ENCODE peak calls at places on chromosomes 5 and 9, in nine cellular contexts. N, G, K, Q, W, S, M, O and T are unnamed samples.
A peak's percentile ranks its signal among the peaks of the same experiment; 100 is the strongest.

GRCh38 chr5:80141147-80141671 is 106.1 kb downstream of the THBS4 start:
- DNase-seq in N (no peak), G (peak; percentile 56), K (peak; percentile 87), Q (peak; percentile 15), W (peak; percentile 15), S (no peak), M (no peak), O (peak; percentile 94), T (peak; percentile 88)

GRCh38 chr5:78972654-78973428 is 12.3 kb downstream of the ARSB start:
- DNase-seq in N (no peak), G (peak; percentile 32), K (no peak), Q (peak; percentile 63), W (peak; percentile 67), S (no peak), M (no peak), O (no peak), T (peak; percentile 50)

GRCh38 chr9:98175013-98175679 is 17.3 kb downstream of the CORO2A start:
- DNase-seq in N (no peak), G (no peak), K (no peak), Q (no peak), W (no peak), S (no peak), M (no peak), O (no peak), T (no peak)

GRCh38 chr5:1511037-1511436 is 12.7 kb downstream of the LPCAT1 start:
- DNase-seq in N (no peak), G (no peak), K (peak; percentile 72), Q (no peak), W (no peak), S (peak; percentile 0), M (no peak), O (peak; percentile 42), T (peak; percentile 39)

GRCh38 chr9:35939851-35940250 is 18.1 kb downstream of the OR2S2 start:
- DNase-seq in N (no peak), G (no peak), K (no peak), Q (no peak), W (no peak), S (no peak), M (no peak), O (no peak), T (no peak)

GRCh38 chr9:130263601-130264413 is 1.8 kb upstream of the HMCN2 start:
- DNase-seq in N (peak; percentile 10), G (no peak), K (peak; percentile 43), Q (peak; percentile 33), W (no peak), S (no peak), M (no peak), O (peak; percentile 78), T (no peak)

GRCh38 chr9:93346240-93347112 is 105.0 kb upstream of the FAM120A start:
- DNase-seq in N (no peak), G (peak; percentile 27), K (no peak), Q (peak; percentile 9), W (no peak), S (no peak), M (no peak), O (no peak), T (peak; percentile 58)

GRCh38 chr5:123800640-123801039 is 288.7 kb downstream of the CSNK1G3 start:
- DNase-seq in N (no peak), G (no peak), K (no peak), Q (no peak), W (no peak), S (no peak), M (no peak), O (no peak), T (no peak)

GRCh38 chr5:16916262-16916878 is 19.7 kb downstream of the MYO10 start:
- DNase-seq in N (peak; percentile 82), G (no peak), K (no peak), Q (peak; percentile 98), W (peak; percentile 93), S (no peak), M (no peak), O (no peak), T (no peak)

GRCh38 chr9:109901191-109901590 is 121.2 kb downstream of the PALM2AKAP2 start:
- DNase-seq in N (no peak), G (peak; percentile 44), K (no peak), Q (peak; percentile 39), W (peak; percentile 74), S (no peak), M (no peak), O (no peak), T (no peak)

GRCh38 chr9:116271307-116271706 is 117.7 kb downstream of the PAPPA start:
- DNase-seq in N (no peak), G (no peak), K (no peak), Q (no peak), W (no peak), S (no peak), M (no peak), O (no peak), T (no peak)

GRCh38 chr9:37001461-37001860 is 32.6 kb downstream of the PAX5 start:
- DNase-seq in N (no peak), G (no peak), K (no peak), Q (no peak), W (no peak), S (no peak), M (no peak), O (no peak), T (no peak)

GRCh38 chr9:117044241-117044640 is 357.1 kb downstream of the TRIM32 start:
- DNase-seq in N (no peak), G (no peak), K (no peak), Q (no peak), W (no peak), S (no peak), M (no peak), O (no peak), T (no peak)

GRCh38 chr5:102959055-102959454 is 160.9 kb downstream of the GIN1 start:
- DNase-seq in N (peak; percentile 92), G (peak; percentile 7), K (no peak), Q (peak; percentile 95), W (peak; percentile 95), S (no peak), M (no peak), O (no peak), T (no peak)

GRCh38 chr5:73222173-73222572 is 49.2 kb downstream of the TMEM174 start:
- DNase-seq in N (no peak), G (no peak), K (no peak), Q (no peak), W (no peak), S (no peak), M (no peak), O (no peak), T (no peak)

GRCh38 chr5:11588803-11589202 is 315.4 kb downstream of the CTNND2 start:
- DNase-seq in N (no peak), G (no peak), K (no peak), Q (peak; percentile 32), W (no peak), S (no peak), M (no peak), O (no peak), T (no peak)

GRCh38 chr5:36230151-36230788 is 11.5 kb downstream of the NADK2 start:
- DNase-seq in N (no peak), G (no peak), K (no peak), Q (no peak), W (no peak), S (no peak), M (no peak), O (no peak), T (no peak)

GRCh38 chr9:34417734-34418133 is 40.6 kb downstream of the FAM219A start:
- DNase-seq in N (no peak), G (no peak), K (no peak), Q (no peak), W (no peak), S (no peak), M (no peak), O (no peak), T (no peak)

GRCh38 chr5:56340196-56340980 is 107.3 kb upstream of the ANKRD55 start:
- DNase-seq in N (no peak), G (no peak), K (no peak), Q (no peak), W (peak; percentile 63), S (no peak), M (no peak), O (no peak), T (no peak)

GRCh38 chr5:123371575-123372179 is 51.5 kb downstream of the CEP120 start:
- DNase-seq in N (no peak), G (peak; percentile 30), K (peak; percentile 77), Q (no peak), W (peak; percentile 7), S (peak; percentile 12), M (no peak), O (peak; percentile 65), T (peak; percentile 91)

DNA sequence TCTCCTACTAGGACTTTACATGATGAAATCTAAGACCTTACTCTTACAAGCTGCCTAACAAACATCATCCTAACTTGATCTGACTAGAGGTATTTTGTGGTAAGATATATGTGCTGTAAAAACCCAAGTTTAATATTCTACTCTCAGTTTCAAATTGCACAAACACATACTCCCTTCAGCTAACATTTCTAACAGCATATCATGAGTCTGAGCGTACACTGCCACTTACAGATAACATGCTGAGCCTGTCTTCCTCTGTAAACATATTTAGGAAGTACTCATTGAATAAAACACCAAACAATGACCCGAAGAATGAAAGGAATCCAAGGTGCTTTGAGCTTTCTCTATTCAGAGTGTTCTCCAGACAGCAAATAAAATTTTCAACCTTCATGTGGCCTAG is 7.9 kb upstream of the ESM1 start:
- DNase-seq in N (no peak), G (no peak), K (no peak), Q (peak; percentile 51), W (peak; percentile 38), S (no peak), M (no peak), O (no peak), T (no peak)
- H3K4me1 ChIP-seq in N (no peaks in the 10 kb centered on the region), G (no peaks in the 10 kb centered on the region), K (no peaks in the 10 kb centered on the region), Q (peaks cover 7% of the 10 kb centered on the region), W (peaks cover 2% of the 10 kb centered on the region), S (peaks cover 25% of the 10 kb centered on the region), M (peaks cover 32% of the 10 kb centered on the region), O (no peaks in the 10 kb centered on the region), T (no peaks in the 10 kb centered on the region)

GRCh38 chr5:179161901-179162300 is 101.7 kb downstream of the ZNF354C start:
- DNase-seq in N (no peak), G (no peak), K (peak; percentile 47), Q (no peak), W (no peak), S (no peak), M (no peak), O (no peak), T (no peak)
- H3K9me3 ChIP-seq in N (no peaks in the 10 kb centered on the region), G (no peaks in the 10 kb centered on the region), K (peaks cover 30% of the 10 kb centered on the region), Q (no peaks in the 10 kb centered on the region), W (no peaks in the 10 kb centered on the region), S (no peaks in the 10 kb centered on the region), M (no peaks in the 10 kb centered on the region), O (no peaks in the 10 kb centered on the region), T (no peaks in the 10 kb centered on the region)

GRCh38 chr5:159515909-159516415 is 185.7 kb upstream of the IL12B start:
- DNase-seq in N (peak; percentile 44), G (peak; percentile 69), K (peak; percentile 89), Q (peak; percentile 61), W (peak; percentile 42), S (peak; percentile 55), M (peak; percentile 41), O (peak; percentile 68), T (peak; percentile 90)
- H3K36me3 ChIP-seq in N (no peaks in the 10 kb centered on the region), G (no peaks in the 10 kb centered on the region), K (no peaks in the 10 kb centered on the region), Q (no peaks in the 10 kb centered on the region), W (no peaks in the 10 kb centered on the region), S (no peaks in the 10 kb centered on the region), M (no peaks in the 10 kb centered on the region), O (no peaks in the 10 kb centered on the region), T (no peaks in the 10 kb centered on the region)

DNA sequence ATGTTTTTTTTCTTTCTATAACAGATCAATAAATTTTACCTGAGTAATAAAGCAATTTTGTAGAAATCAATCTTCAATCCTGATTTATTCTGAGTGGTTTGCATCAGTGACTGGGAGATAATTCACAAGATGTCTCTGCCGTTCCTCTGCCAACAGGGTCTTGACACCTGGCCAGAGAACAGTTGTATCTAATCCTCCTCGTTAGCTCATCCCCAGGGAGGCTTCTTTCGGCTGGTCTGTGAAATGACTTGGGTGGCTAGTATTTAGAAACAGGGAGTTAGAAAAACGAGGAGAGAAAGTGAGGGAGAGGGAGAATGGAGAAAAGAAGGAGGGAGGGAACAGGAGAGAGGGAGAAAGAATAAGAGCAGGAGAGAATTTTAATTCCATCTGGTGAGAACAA is 600.3 kb upstream of the TLE4 start:
- DNase-seq in N (no peak), G (no peak), K (no peak), Q (no peak), W (no peak), S (no peak), M (no peak), O (no peak), T (no peak)
- H3K4me1 ChIP-seq in N (peaks cover 9% of the 10 kb centered on the region), G (peaks cover 4% of the 10 kb centered on the region), K (no peaks in the 10 kb centered on the region), Q (no peaks in the 10 kb centered on the region), W (no peaks in the 10 kb centered on the region), S (no peaks in the 10 kb centered on the region), M (no peaks in the 10 kb centered on the region), O (no peaks in the 10 kb centered on the region), T (no peaks in the 10 kb centered on the region)